ENCODE peak calls at places on chromosomes 2 and 18, in seven cellular contexts. K is tibial nerve; W is left ventricle myocardium inferior; I is GM20000; Y is fibroblast of mammary gland; B is CD8-positive, alpha-beta T cell; V is cardiac fibroblast. F is an unnamed sample.

GRCh38 chr18:37481491-37481890 is 84.1 kb downstream of the CELF4 start:
- DNase-seq in Y (peak), V (no peak), W (no peak), B (no peak), I (no peak), K (no peak), F (no peak)

GRCh38 chr2:19349911-19350677 is 8.3 kb downstream of the OSR1 start:
- DNase-seq in V (peak), Y (no peak), B (no peak), I (peak), W (peak), K (no peak), F (no peak)

GRCh38 chr2:174846941-174847938 is 83.0 kb upstream of the CHRNA1 start:
- DNase-seq in I (no peak), W (no peak), Y (peak), B (no peak), V (peak), K (no peak), F (no peak)

GRCh38 chr2:64017811-64018714 is 1.2 kb downstream of the VPS54 start:
- DNase-seq in K (no peak), Y (peak), B (no peak), V (peak), I (peak), W (no peak), F (no peak)

GRCh38 chr2:240433973-240434727 is 1.3 kb upstream of the GPC1 start:
- DNase-seq in K (no peak), B (no peak), Y (peak), W (peak), V (peak), I (peak), F (no peak)

GRCh38 chr2:55923091-55923977 is at the start of gene EFEMP1:
- DNase-seq in I (no peak), Y (peak), B (no peak), W (peak), V (peak), K (peak), F (peak)

GRCh38 chr2:101045330-101045729 is 43.2 kb downstream of the RPL31 start:
- DNase-seq in I (no peak), K (no peak), V (no peak), Y (no peak), W (no peak), B (no peak), F (no peak)

GRCh38 chr2:16774980-16775963 is 109.6 kb upstream of the CYRIA start:
- DNase-seq in Y (peak), B (no peak), I (no peak), W (no peak), V (peak), K (no peak), F (peak)

GRCh38 chr2:205650450-205650849 is 31.9 kb upstream of the NRP2 start:
- DNase-seq in W (no peak), V (peak), I (no peak), Y (peak), B (no peak), K (no peak), F (no peak)

GRCh38 chr2:86441789-86442641 is 844 bp downstream of the KDM3A start:
- DNase-seq in I (peak), K (peak), V (peak), Y (peak), B (peak), W (peak), F (peak)

GRCh38 chr2:129484999-129485398 is 494.5 kb upstream of the RAB6C start:
- DNase-seq in I (no peak), B (no peak), K (no peak), V (no peak), W (no peak), Y (no peak), F (no peak)

GRCh38 chr2:218369374-218369773 is 12.7 kb upstream of the SLC11A1 start:
- DNase-seq in V (no peak), Y (no peak), I (peak), W (no peak), K (no peak), B (no peak), F (no peak)

GRCh38 chr18:79123948-79124347 is 54.8 kb downstream of the ATP9B start:
- DNase-seq in Y (peak), K (no peak), W (no peak), V (no peak), B (no peak), I (no peak), F (no peak)

GRCh38 chr2:178025551-178026185 is 46.9 kb downstream of the PDE11A start:
- DNase-seq in I (no peak), B (no peak), V (no peak), W (no peak), K (no peak), Y (no peak), F (no peak)

GRCh38 chr18:73153271-73153670 is 285.5 kb upstream of the NETO1 start:
- DNase-seq in Y (no peak), B (no peak), K (no peak), W (no peak), V (peak), I (no peak), F (no peak)

GRCh38 chr18:73156117-73156516 is 288.3 kb upstream of the NETO1 start:
- DNase-seq in B (no peak), W (no peak), K (no peak), V (no peak), I (no peak), Y (no peak), F (no peak)

GRCh38 chr18:73151086-73151485 is 283.3 kb upstream of the NETO1 start:
- DNase-seq in Y (no peak), W (no peak), I (no peak), V (no peak), B (no peak), K (no peak), F (no peak)

GRCh38 chr18:73147591-73147990 is 279.8 kb upstream of the NETO1 start:
- DNase-seq in B (no peak), Y (no peak), W (no peak), V (no peak), I (no peak), K (no peak), F (no peak)

DNA sequence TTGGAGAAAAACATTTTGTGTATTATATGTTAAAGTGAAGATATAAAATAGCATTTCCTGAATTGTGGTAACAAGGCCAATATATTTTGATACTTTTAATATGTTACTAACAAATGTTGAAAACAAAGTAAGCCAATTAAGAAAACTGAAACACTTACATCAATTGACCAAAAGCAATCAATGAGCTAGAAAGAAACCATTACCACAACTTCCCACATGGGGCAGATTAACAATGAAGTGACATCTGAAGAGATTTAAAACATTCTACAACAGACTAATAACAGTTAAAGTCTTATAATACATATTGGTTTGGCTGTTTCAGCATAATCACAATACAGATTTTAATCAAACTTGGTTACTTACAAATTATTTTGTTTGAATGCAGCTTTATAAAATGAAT is 282.4 kb upstream of the NETO1 start:
- DNase-seq in B (no peak), Y (no peak), I (no peak), V (no peak), K (no peak), W (no peak), F (no peak)
- TF ChIP-seq CTCF in B (no peak), Y (no peak), I (no peak), V (no peak), K (no peak), W (no peak), F (peak)

GRCh38 chr18:67511840-67512239 is 4.7 kb downstream of the DSEL start:
- DNase-seq in Y (no peak), B (no peak), I (no peak), V (no peak), W (no peak), K (no peak), F (no peak)

GRCh38 chr18:67510831-67511230 is 5.7 kb downstream of the DSEL start:
- DNase-seq in K (no peak), I (no peak), V (no peak), Y (peak), W (no peak), B (no peak), F (no peak)

GRCh38 chr18:67514901-67515540 is 1.5 kb downstream of the DSEL start:
- DNase-seq in B (no peak), Y (peak), I (no peak), K (no peak), W (no peak), V (peak), F (no peak)

GRCh38 chr18:67514465-67514864 is 2.1 kb downstream of the DSEL start:
- DNase-seq in W (no peak), V (no peak), I (no peak), K (no peak), Y (no peak), B (no peak), F (no peak)

DNA sequence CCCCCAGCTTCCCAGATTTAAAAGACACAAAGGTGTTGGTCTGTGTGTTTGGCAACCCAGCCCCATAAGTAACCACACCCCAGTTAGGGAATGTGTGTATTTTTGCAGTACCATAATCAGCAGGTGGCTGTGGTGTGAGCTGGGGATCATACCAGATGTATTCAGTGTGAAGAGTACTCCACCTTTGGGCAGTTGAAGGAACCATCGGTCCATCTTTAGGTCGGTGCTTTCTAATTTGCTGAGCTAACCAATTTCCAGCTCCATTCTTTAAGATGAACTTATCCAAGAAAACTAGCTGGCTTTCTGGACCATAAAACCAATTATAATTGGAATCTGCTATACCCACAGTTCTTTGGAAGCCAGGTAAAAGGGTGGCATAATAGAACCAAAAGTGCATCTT is 3.2 kb downstream of the DSEL start:
- DNase-seq in I (no peak), K (no peak), W (no peak), Y (no peak), B (no peak), V (peak), F (no peak)
- TF ChIP-seq CTCF in I (no peak), K (no peak), W (no peak), Y (no peak), B (no peak), V (peak), F (no peak)

DNA sequence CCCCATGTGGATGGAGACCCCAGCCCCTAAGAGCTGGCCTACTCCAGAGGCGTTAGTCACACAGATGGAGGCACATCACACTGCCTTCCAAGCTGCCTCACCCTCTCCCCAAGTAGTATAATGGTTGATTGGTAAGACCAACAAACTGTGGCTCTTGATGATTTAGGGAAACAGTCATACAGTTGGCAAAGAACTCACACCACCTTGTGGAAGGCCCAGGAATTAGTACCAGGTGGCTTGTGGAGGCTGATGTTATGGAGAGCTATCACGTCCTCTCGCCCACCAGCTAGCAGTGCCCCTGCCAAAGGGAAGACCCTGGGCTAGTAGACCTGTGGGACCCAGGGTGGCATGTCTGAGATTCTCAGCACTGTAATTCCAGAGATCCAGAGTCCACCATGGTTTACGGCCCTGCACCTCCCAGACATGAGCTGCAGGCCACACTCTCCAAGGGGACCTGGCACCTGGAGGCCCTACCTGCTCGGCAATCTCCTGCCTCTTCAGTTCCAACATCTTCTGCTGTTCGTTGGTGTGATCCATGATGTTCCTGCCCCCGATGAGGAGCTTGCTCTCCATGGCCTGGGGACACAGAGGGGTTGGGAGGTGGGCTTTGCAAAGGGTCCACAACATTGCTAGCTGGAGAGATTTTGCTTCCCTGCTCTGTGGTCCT is 26.3 kb downstream of the KIF3C start:
- DNase-seq in Y (no peak), V (no peak), B (no peak), W (no peak), K (no peak), I (no peak), F (no peak)
- TF ChIP-seq CTCF in Y (no peak), V (no peak), B (no peak), W (peak), K (no peak), I (no peak), F (no peak)

DNA sequence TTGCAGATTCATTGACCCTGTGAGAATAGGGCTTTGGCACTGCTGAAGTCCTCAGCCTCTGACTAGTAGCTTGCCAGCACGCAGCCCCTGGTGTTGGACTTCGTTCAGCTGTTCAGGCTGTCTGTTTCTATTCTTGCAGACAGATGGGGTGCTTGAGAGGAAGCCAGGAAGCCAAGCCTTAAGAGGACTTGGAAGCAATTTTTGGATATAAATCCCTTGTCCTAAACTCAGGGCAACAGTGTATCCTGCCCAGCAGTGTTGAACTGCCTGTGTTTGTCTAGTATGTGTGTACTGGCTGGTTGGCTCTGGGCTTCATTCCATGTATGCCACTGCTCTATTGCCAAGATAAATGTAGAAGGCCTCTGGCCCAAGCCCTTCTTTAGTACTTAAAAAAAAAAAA is 108.6 kb downstream of the COMMD1 start:
- DNase-seq in K (no peak), Y (peak), W (peak), V (peak), I (no peak), B (no peak), F (no peak)
- TF ChIP-seq CTCF in K (peak), Y (peak), W (peak), V (peak), I (no peak), B (no peak), F (no peak)

DNA sequence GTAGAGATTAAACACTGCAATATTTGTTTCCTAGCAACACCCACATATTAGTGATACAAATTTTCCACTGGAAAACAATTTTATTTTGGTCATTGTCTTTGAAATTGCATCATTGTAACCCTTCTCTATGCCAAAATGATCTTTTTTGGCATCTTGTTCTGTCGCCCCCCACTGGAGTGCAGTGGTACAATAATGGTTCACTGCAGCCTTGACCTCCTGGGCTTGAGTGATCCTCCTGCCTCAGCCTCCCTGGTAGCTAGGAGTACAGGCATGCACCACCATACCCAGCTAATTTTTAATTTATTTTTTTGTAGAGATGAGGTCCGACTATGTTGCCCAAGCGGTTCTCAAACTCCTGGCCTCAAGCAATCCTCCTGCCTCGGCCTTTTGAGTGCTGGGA is 117.4 kb downstream of the PIK3C3 start:
- DNase-seq in B (no peak), W (no peak), Y (no peak), V (peak), I (no peak), K (no peak), F (no peak)
- TF ChIP-seq CTCF in B (no peak), W (no peak), Y (peak), V (no peak), I (no peak), K (no peak), F (no peak)

DNA sequence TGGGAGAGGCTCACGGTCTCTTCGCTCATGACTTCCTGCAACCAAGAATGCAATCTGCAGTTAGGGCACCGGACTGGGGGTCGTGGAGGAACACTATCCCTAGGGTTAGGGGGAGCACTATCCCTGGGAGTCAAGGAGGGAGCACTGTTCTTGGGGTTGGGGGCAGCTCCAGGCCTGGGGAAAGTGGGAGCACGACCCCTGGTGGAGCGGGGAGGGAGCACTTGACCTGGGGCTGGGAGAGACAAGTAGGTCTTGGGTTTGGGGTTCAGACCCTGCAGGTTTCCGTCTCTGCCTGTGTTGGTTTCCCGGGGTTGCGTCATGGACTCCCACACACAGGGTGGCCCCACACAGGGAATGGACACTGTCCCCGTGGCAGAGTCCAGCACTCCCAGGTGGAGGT is 133.6 kb downstream of the TPO start:
- DNase-seq in K (no peak), B (no peak), I (no peak), W (no peak), Y (no peak), V (no peak), F (no peak)
- TF ChIP-seq CTCF in K (no peak), B (no peak), I (no peak), W (no peak), Y (peak), V (peak), F (no peak)

F was measured in progenitor cell of endocrine pancreas.